ENCODE peak calls at places on chromosomes 6 and 20, in six cellular contexts. S is spleen, E is SK-N-SH, J is suprapubic skin, C is transverse colon, X is GM23338. U is an unnamed sample.

GRCh38 chr6:125044667-125045066 is 82.4 kb downstream of the RNF217 start:
- DNase-seq in S (no peak), E (no peak), J (no peak), C (no peak), X (no peak), U (no peak)

GRCh38 chr6:157033428-157034140 is 256.4 kb downstream of the ARID1B start:
- DNase-seq in S (no peak), E (no peak), J (no peak), C (no peak), X (no peak), U (no peak)

GRCh38 chr6:144809120-144809519 is 524.0 kb downstream of the UTRN start:
- DNase-seq in S (no peak), E (no peak), J (no peak), C (no peak), X (no peak), U (no peak)

GRCh38 chr6:25692472-25692871 is 40.5 kb downstream of the SCGN start:
- DNase-seq in S (no peak), E (no peak), J (no peak), C (no peak), X (no peak), U (no peak)

GRCh38 chr6:11495565-11496145 is 41.9 kb upstream of the TMEM170B start:
- DNase-seq in S (no peak), E (no peak), J (no peak), C (no peak), X (no peak), U (no peak)

GRCh38 chr6:97322811-97323210 is 39.8 kb upstream of the MMS22L start:
- DNase-seq in S (no peak), E (no peak), J (no peak), C (no peak), X (no peak), U (no peak)

GRCh38 chr20:49276201-49276894 is 1.5 kb downstream of the ZNFX1 start:
- DNase-seq in S (no peak), E (no peak), J (no peak), C (peak; percentile 14), X (no peak), U (no peak)

GRCh38 chr6:143061597-143062385 is 1.1 kb downstream of the AIG1 start:
- DNase-seq in S (no peak), E (no peak), J (no peak), C (no peak), X (no peak), U (no peak)

GRCh38 chr20:8932192-8933150 is 136.4 kb upstream of the PLCB4 start:
- DNase-seq in S (no peak), E (no peak), J (no peak), C (no peak), X (no peak), U (no peak)

GRCh38 chr20:5920581-5920980 is 29.8 kb downstream of the TRMT6 start:
- DNase-seq in S (no peak), E (no peak), J (no peak), C (no peak), X (no peak), U (no peak)

GRCh38 chr20:13671500-13672288 is 33.0 kb upstream of the TASP1 start:
- DNase-seq in S (no peak), E (no peak), J (no peak), C (no peak), X (no peak), U (no peak)

GRCh38 chr20:17634666-17635319 is 47.2 kb downstream of the RRBP1 start:
- DNase-seq in S (no peak), E (no peak), J (no peak), C (no peak), X (no peak), U (no peak)
- TF ChIP-seq POLR2AphosphoS5 in S (peak; percentile 67), E (no peak), J (no peak), C (no peak), X (no peak), U (no peak)

DNA sequence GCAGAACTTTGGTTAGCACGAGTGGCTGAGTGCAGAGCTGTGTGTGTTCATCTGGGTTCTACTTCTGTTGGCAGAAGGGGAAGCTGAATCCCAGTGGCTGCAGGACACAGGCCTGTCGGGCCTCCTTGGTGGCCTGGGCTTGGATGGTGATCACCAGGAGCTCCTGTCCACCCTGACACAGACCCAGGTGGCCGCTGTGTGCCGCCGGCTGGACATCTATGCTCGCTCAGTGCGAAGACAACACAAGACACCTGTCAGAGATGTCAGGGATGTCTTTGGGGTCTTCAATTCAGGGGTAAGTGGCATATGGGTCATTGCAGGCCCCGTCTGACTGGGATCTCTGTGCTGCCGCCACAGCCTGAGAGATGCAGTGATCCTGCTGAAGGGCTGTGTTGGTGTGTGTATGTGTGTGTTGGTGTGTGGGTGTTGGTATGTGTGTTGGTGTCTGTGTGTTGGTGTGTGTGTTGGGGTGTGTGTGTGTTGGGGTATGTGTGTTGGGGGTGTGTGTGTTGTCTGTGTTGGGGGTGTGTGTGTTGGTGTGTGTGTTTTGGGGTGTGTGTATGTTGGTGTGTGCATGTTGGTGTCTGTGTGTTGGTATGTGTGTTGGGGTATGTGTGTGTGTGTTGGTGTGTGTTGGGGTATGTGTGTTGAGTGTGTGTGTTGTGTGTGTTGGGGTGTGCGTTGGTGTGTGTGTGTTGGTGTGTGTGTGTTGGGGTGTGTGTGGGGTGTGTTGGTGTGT is 25.5 kb downstream of the ARHGAP40 start:
- DNase-seq in S (no peak), E (no peak), J (no peak), C (no peak), X (no peak), U (no peak)
- TF ChIP-seq CTCF in S (no peak), E (no peak), J (no peak), C (no peak), X (no peak), U (no peak)

DNA sequence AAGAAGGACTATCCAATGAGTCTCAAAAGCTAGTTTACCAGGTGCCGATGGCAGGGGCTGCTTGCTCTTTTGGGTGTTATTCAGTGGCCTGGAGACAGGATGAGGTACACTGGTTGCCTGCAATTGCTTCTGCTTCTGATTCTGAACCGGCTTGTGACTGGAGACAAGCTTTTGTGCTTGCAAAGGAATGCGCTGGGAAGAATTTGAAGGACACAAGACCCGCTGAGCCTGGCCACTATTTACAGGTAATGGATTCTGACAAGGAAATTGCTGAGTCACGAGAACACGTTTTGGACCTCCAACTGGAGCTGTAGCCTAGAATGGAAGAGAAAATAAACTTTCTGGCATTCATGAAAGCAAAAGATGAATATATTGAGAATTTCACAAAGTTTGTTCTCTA is 5.8 kb downstream of the AURKA start:
- DNase-seq in S (no peak), E (no peak), J (no peak), C (no peak), X (no peak), U (no peak)
- TF ChIP-seq POLR2AphosphoS5 in S (no peak), E (no peak), J (no peak), C (no peak), X (no peak), U (no peak)

DNA sequence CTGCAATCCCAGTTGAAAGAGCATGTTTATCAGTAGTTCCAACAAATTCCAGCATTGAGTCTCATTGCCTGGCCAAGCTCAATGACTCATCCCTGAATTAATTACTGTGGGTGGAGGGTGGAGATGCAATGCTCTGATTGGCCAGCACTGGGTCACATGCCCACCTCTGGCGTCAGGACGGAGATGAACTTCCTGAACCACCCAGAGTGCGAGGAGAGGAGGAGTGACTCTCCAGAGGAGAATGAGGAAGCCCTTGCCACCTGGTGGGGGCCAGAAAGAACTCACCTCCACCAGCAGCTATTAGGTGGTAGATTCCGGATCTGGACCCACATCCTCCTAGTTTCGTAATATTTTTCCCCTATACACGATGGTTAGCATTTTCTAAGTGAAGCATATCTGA is 283.9 kb downstream of the TBC1D7 start:
- DNase-seq in S (no peak), E (no peak), J (peak; percentile 85), C (no peak), X (peak; percentile 55), U (no peak)
- TF ChIP-seq CTCF in S (no peak), E (no peak), J (no peak), C (no peak), X (no peak), U (no peak)

DNA sequence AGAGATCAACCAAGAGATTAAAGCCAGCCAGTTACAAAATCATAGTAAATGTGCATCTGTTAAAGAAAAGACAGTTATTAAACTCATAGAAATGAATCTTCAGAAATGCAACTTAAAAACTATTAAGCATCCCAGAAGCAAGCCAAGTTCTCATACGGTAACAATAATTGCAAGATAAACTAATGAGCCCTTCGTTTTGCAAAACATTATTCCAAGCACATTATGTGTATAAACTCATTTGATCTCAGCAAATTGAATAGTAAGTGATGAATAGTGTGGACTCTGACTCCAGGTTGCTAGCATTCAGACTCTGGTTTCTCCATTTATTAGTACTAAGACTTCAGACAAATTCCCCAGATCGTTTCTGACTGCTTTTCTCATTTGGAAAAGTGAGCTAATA is 85.2 kb downstream of the SNAP25 start:
- DNase-seq in S (no peak), E (no peak), J (no peak), C (no peak), X (no peak), U (no peak)
- TF ChIP-seq POLR2AphosphoS5 in S (no peak), E (no peak), J (no peak), C (no peak), X (no peak), U (no peak)

U was measured in stomach.